ENCODE peak calls at places on chromosome 6, in ten cellular contexts. K is body of pancreas, T is fibroblast of pulmonary artery, W is cardiac muscle cell, U is right lobe of liver, A is fibroblast of the aortic adventitia, S is PC-3, P is bronchial epithelial cell, C is fibroblast of mammary gland, I is AG09309. V is an unnamed sample.

GRCh38 chr6:39269971-39270370 is 40.7 kb upstream of the KCNK5 start:
- DNase-seq in K (no peak), T (no peak), W (no peak), U (no peak), A (no peak), S (peak), P (no peak), C (no peak), I (no peak), V (no peak)

GRCh38 chr6:29743568-29743967 is 20.3 kb downstream of the HLA-F start:
- DNase-seq in K (no peak), T (no peak), W (no peak), U (no peak), A (no peak), S (no peak), P (no peak), C (no peak), I (no peak), V (no peak)

GRCh38 chr6:96301781-96302180 is 219.8 kb upstream of the UFL1 start:
- DNase-seq in K (peak), T (peak), W (no peak), U (no peak), A (no peak), S (peak), P (no peak), C (no peak), I (no peak), V (no peak)

GRCh38 chr6:101633081-101633480 is 239.6 kb downstream of the GRIK2 start:
- DNase-seq in K (no peak), T (no peak), W (no peak), U (no peak), A (no peak), S (no peak), P (no peak), C (no peak), I (no peak), V (no peak)

GRCh38 chr6:104689551-104690205 is 170.0 kb downstream of the HACE1 start:
- DNase-seq in K (no peak), T (peak), W (no peak), U (no peak), A (peak), S (peak), P (peak), C (peak), I (no peak), V (peak)

GRCh38 chr6:34981951-34982350 is 92.9 kb downstream of the ANKS1A start:
- DNase-seq in K (no peak), T (peak), W (no peak), U (no peak), A (peak), S (peak), P (peak), C (peak), I (no peak), V (no peak)

GRCh38 chr6:158772172-158772571 is 47.0 kb downstream of the EZR start:
- DNase-seq in K (no peak), T (no peak), W (no peak), U (no peak), A (no peak), S (no peak), P (no peak), C (no peak), I (no peak), V (no peak)

GRCh38 chr6:135195045-135195444 is 13.9 kb downstream of the MYB start:
- DNase-seq in K (no peak), T (no peak), W (no peak), U (no peak), A (no peak), S (no peak), P (no peak), C (no peak), I (no peak), V (no peak)

GRCh38 chr6:108655840-108656650 is 95.3 kb downstream of the FOXO3 start:
- DNase-seq in K (no peak), T (peak), W (no peak), U (no peak), A (peak), S (no peak), P (no peak), C (peak), I (peak), V (peak)

GRCh38 chr6:152503541-152503940 is 133.6 kb downstream of the SYNE1 start:
- DNase-seq in K (no peak), T (no peak), W (no peak), U (no peak), A (peak), S (peak), P (peak), C (peak), I (no peak), V (no peak)

GRCh38 chr6:128848169-128848935 is 34.6 kb upstream of the LAMA2 start:
- DNase-seq in K (no peak), T (peak), W (no peak), U (no peak), A (no peak), S (no peak), P (no peak), C (no peak), I (no peak), V (peak)

GRCh38 chr6:102137859-102138258 is 744.4 kb downstream of the GRIK2 start:
- DNase-seq in K (no peak), T (no peak), W (no peak), U (no peak), A (no peak), S (no peak), P (no peak), C (no peak), I (no peak), V (no peak)

GRCh38 chr6:157669747-157670216 is 153.3 kb upstream of the SNX9 start:
- DNase-seq in K (peak), T (peak), W (peak), U (peak), A (peak), S (peak), P (peak), C (peak), I (peak), V (peak)

GRCh38 chr6:467671-468082 is 76.1 kb downstream of the IRF4 start:
- DNase-seq in K (no peak), T (no peak), W (no peak), U (no peak), A (no peak), S (no peak), P (no peak), C (no peak), I (no peak), V (no peak)

GRCh38 chr6:138082232-138082631 is 25.0 kb downstream of the PERP start:
- DNase-seq in K (no peak), T (no peak), W (no peak), U (no peak), A (no peak), S (no peak), P (no peak), C (no peak), I (no peak), V (no peak)

GRCh38 chr6:106087548-106088325 is 1.6 kb downstream of the PRDM1 start:
- DNase-seq in K (no peak), T (peak), W (peak), U (peak), A (peak), S (peak), P (peak), C (peak), I (peak), V (peak)

GRCh38 chr6:32154514-32155161 is 697 bp downstream of the PPT2 start:
- DNase-seq in K (peak), T (peak), W (peak), U (peak), A (peak), S (peak), P (peak), C (peak), I (no peak), V (peak)

GRCh38 chr6:147949981-147950622 is 392.5 kb upstream of the SASH1 start:
- DNase-seq in K (no peak), T (peak), W (no peak), U (no peak), A (no peak), S (no peak), P (no peak), C (no peak), I (no peak), V (peak)

DNA sequence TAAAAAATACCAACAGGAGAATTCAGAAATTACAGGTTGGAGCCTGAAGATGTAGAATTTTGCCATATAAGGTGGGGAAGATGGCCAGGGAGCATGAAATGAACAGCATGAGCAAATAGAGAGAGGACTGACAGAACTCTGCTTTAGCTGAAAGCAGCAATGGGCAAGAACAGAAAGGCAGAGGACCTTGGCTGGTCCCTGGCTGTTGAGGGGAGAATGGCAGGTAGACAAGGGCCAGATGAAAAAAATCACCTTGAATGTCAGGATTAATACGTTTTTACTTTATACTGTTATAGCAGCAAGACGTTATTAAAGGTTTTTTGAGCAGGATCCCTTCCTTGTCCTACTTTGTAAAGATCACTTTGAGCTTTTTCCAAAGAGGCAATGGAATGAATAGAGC is 991 bp downstream of the PPIL1 start:
- DNase-seq in K (no peak), T (no peak), W (no peak), U (no peak), A (no peak), S (peak), P (peak), C (no peak), I (no peak), V (no peak)
- H3K4me3 ChIP-seq in K (no peak), T (peak), W (peak), U (peak), A (peak), S (peak), P (peak), C (peak), I (peak), V (peak)

GRCh38 chr6:46704562-46704961 is 16.9 kb downstream of the TDRD6 start:
- DNase-seq in K (no peak), T (peak), W (peak), U (no peak), A (peak), S (peak), P (peak), C (peak), I (no peak), V (peak)
- TF ChIP-seq CTCF in K (peak), T (no peak), W (no peak), U (peak), A (no peak), S (peak), P (peak), C (peak), I (peak), V (no peak)

DNA sequence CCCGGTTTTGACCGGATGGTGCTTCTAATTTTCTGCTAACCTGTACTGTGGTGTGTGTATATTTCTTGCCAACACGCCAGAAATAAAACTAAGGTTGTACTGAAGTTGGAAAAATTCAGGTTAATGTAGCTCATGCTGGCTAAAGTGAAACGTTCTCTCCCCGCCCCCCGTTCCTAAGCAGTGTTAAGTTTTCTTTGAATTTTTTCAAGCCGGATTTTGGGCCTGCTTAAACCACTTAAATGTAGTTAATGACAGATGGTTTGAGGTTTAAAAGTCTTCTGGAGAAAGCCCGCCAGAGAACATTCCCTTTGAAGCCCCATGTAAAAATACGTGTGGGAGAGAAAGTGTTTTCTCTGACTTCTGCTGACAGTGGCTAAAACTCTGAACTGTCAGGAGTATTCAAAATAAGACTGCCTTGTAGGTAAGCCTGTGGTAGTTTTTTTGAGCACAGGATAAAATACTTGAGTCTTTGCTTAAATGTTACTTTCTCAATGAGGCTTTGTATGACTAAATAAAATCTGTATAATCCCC is 101.4 kb downstream of the OR2B2 start:
- DNase-seq in K (no peak), T (no peak), W (no peak), U (no peak), A (no peak), S (peak), P (peak), C (no peak), I (no peak), V (no peak)
- H3K4me3 ChIP-seq in K (no peak), T (peak), W (peak), U (peak), A (peak), S (peak), P (peak), C (peak), I (peak), V (peak)

GRCh38 chr6:120826253-120826652 is 508.0 kb downstream of the TBC1D32 start:
- DNase-seq in K (peak), T (peak), W (peak), U (peak), A (no peak), S (peak), P (peak), C (peak), I (no peak), V (no peak)
- TF ChIP-seq CTCF in K (peak), T (peak), W (peak), U (peak), A (no peak), S (peak), P (peak), C (peak), I (no peak), V (peak)

DNA sequence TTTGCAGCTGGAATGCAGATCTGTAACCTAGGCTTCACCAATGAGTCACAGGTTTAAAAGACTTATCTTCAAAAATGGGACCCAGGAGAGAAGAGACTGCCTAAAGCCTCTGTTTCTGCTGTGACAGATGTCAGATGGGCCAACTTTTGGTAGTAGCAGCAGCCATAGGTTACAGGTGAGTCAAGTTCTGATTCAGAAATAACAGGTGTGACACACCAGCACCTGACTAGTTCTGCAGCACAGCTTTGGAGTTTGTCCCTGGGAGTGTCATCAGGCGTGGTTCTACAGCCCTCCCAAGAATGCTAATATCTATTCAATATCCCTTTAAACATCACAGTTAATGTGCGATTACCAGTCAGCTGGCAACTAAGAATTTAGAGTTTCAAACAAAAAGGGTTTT is 121.9 kb upstream of the BTN3A2 start:
- DNase-seq in K (no peak), T (no peak), W (no peak), U (no peak), A (no peak), S (peak), P (peak), C (no peak), I (no peak), V (no peak)
- H3K4me3 ChIP-seq in K (no peak), T (no peak), W (no peak), U (no peak), A (no peak), S (no peak), P (no peak), C (no peak), I (no peak), V (no peak)

GRCh38 chr6:43748765-43749164 is 21.2 kb upstream of the VEGFA start:
- DNase-seq in K (no peak), T (no peak), W (no peak), U (no peak), A (no peak), S (no peak), P (no peak), C (no peak), I (no peak), V (no peak)

GRCh38 chr6:43746071-43746470 is 23.9 kb upstream of the VEGFA start:
- DNase-seq in K (no peak), T (no peak), W (no peak), U (no peak), A (no peak), S (no peak), P (no peak), C (no peak), I (no peak), V (no peak)

GRCh38 chr6:43749461-43749860 is 20.6 kb upstream of the VEGFA start:
- DNase-seq in K (no peak), T (no peak), W (no peak), U (no peak), A (no peak), S (no peak), P (no peak), C (no peak), I (no peak), V (no peak)

GRCh38 chr6:43746613-43747101 is 23.4 kb upstream of the VEGFA start:
- DNase-seq in K (no peak), T (no peak), W (no peak), U (no peak), A (no peak), S (no peak), P (no peak), C (peak), I (no peak), V (peak)

GRCh38 chr6:43747734-43748133 is 22.3 kb upstream of the VEGFA start:
- DNase-seq in K (no peak), T (no peak), W (no peak), U (no peak), A (no peak), S (no peak), P (no peak), C (no peak), I (no peak), V (no peak)
- TF ChIP-seq CTCF in K (no peak), T (no peak), W (no peak), U (no peak), A (no peak), S (no peak), P (no peak), C (no peak), I (no peak), V (no peak)